ENCODE peak calls at places on chromosomes 6 and 20, in seven cellular contexts. I is A549, O is heart right ventricle, V is AG04450, M is brain microvascular endothelial cell, U is left ventricle myocardium inferior, X is DND-41. H is an unnamed sample.

GRCh38 chr6:155221086-155221485 is 42.7 kb upstream of the CLDN20 start:
- DNase-seq in I (no peak), O (no peak), V (no peak), M (no peak), U (no peak), X (no peak), H (no peak)

GRCh38 chr6:66558189-66558588 is 851.2 kb upstream of the EYS start:
- DNase-seq in I (no peak), O (no peak), V (no peak), M (no peak), U (no peak), X (no peak), H (no peak)

GRCh38 chr6:6798430-6798829 is 209.9 kb downstream of the LY86 start:
- DNase-seq in I (no peak), O (no peak), V (no peak), M (no peak), U (no peak), X (no peak), H (no peak)

GRCh38 chr6:27176096-27176495 is 71.4 kb upstream of the PRSS16 start:
- DNase-seq in I (no peak), O (no peak), V (no peak), M (peak), U (no peak), X (no peak), H (no peak)

GRCh38 chr6:168414696-168415095 is 26.3 kb upstream of the SMOC2 start:
- DNase-seq in I (no peak), O (no peak), V (no peak), M (no peak), U (no peak), X (no peak), H (no peak)

GRCh38 chr6:52640916-52641315 is 30.0 kb upstream of the TMEM14A start:
- DNase-seq in I (no peak), O (no peak), V (no peak), M (no peak), U (no peak), X (no peak), H (no peak)

GRCh38 chr6:19691465-19692167 is 145.6 kb upstream of the ID4 start:
- DNase-seq in I (no peak), O (no peak), V (no peak), M (no peak), U (no peak), X (no peak), H (no peak)

GRCh38 chr20:15847415-15847814 is 725.8 kb downstream of the KIF16B start:
- DNase-seq in I (no peak), O (no peak), V (no peak), M (no peak), U (no peak), X (no peak), H (no peak)

GRCh38 chr6:57127763-57128162 is 37.8 kb downstream of the ZNF451 start:
- DNase-seq in I (no peak), O (no peak), V (no peak), M (no peak), U (no peak), X (no peak), H (no peak)

GRCh38 chr20:5181492-5181891 is 54.7 kb downstream of the CDS2 start:
- DNase-seq in I (no peak), O (no peak), V (no peak), M (no peak), U (no peak), X (no peak), H (no peak)

GRCh38 chr6:163837681-163838431 is 423.3 kb downstream of the QKI start:
- DNase-seq in I (no peak), O (peak), V (no peak), M (no peak), U (peak), X (no peak), H (no peak)

GRCh38 chr6:156878688-156879087 is 101.5 kb downstream of the ARID1B start:
- DNase-seq in I (no peak), O (no peak), V (no peak), M (no peak), U (no peak), X (no peak), H (no peak)

GRCh38 chr6:45422541-45423110 is 44.9 kb upstream of the SUPT3H start:
- DNase-seq in I (no peak), O (peak), V (no peak), M (peak), U (peak), X (peak), H (no peak)

GRCh38 chr6:125746731-125747588 is 2.5 kb upstream of the HEY2 start:
- DNase-seq in I (no peak), O (peak), V (no peak), M (peak), U (peak), X (peak), H (peak)

GRCh38 chr6:23027281-23027680 is 457.9 kb downstream of the HDGFL1 start:
- DNase-seq in I (no peak), O (no peak), V (no peak), M (no peak), U (no peak), X (no peak), H (peak)

GRCh38 chr6:39558079-39558478 is 167.1 kb downstream of the KIF6 start:
- DNase-seq in I (no peak), O (no peak), V (no peak), M (no peak), U (no peak), X (no peak), H (no peak)

GRCh38 chr6:150403458-150404245 is 34.8 kb downstream of the IYD start:
- DNase-seq in I (no peak), O (peak), V (no peak), M (peak), U (no peak), X (no peak), H (peak)

GRCh38 chr6:167970236-167970635 is 27.2 kb upstream of the KIF25 start:
- DNase-seq in I (no peak), O (peak), V (no peak), M (no peak), U (no peak), X (no peak), H (no peak)

GRCh38 chr6:12060780-12061619 is 48.9 kb downstream of the HIVEP1 start:
- DNase-seq in I (peak), O (peak), V (no peak), M (peak), U (peak), X (no peak), H (peak)

GRCh38 chr6:1136856-1137255 is 175.0 kb upstream of the FOXQ1 start:
- DNase-seq in I (no peak), O (no peak), V (no peak), M (no peak), U (no peak), X (no peak), H (no peak)
- TF ChIP-seq CTCF in I (no peak), O (no peak), V (no peak), M (no peak), U (no peak), X (no peak), H (no peak)

DNA sequence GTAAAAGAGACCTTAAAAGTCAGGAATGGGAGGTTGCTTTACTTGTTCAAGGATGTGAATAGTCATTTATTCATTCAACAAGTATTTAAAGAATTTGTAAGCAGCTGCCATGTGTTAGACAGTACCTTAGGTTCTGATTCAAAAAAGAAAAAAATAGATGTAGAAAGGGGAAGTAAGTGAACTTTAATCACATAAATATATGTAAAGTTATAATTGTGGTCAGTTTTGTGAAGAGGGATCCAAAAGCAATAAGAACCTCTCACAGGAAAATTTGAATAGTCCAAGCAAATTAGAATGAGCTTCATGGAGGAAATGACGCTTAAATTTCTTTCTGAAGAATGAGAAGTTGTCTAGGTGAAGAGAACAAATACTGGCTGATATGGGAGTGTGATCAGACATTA is 596.1 kb upstream of the CITED2 start:
- DNase-seq in I (no peak), O (no peak), V (no peak), M (no peak), U (no peak), X (no peak), H (peak)
- H3K27ac ChIP-seq in I (no peak), O (no peak), V (no peak), M (no peak), U (no peak), X (no peak), H (no peak)

GRCh38 chr20:52035977-52036376 is 155.6 kb downstream of the ZFP64 start:
- DNase-seq in I (no peak), O (no peak), V (no peak), M (no peak), U (peak), X (no peak), H (no peak)
- TF ChIP-seq CTCF in I (no peak), O (no peak), V (no peak), M (no peak), U (no peak), X (no peak), H (no peak)

GRCh38 chr20:25021336-25021735 is 28.8 kb upstream of the APMAP start:
- DNase-seq in I (no peak), O (no peak), V (no peak), M (no peak), U (no peak), X (no peak), H (no peak)
- H3K27ac ChIP-seq in I (no peak), O (no peak), V (no peak), M (no peak), U (peak), X (no peak), H (no peak)

DNA sequence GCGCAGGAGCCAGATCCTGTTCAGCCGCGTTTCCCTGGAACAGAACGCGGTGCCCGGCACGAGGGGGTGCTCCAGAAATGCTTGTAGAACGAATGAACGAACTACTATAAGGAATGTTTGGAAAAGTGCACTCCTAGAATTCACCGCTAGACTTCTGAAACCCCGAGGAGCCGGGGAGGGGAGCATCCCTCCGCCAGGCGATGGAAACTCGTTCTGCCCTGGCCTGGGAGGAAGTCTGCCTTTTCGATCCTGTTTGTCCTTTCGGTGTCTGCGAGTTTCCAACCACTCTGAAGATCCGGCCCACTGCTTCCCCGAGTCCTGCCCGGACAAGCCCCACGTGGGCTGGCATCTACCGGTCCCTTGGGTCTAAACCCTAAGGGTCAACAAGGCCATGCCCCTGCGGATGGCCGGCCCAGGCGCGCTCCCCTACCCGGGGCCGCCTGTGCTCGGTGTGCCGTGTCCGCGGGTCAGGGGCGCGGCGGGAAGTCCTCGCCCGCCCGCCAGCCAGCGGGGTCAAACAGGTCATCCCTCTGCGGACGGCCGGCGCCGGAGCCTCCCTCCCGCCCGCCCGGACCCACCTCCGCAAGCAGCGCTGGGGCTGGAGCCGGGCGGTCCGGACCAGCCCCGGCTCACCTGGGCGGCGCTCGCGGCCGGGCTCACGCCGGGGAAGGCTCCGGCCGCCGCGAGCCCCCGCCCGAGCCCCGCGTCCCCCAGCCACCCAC is 521 bp downstream of the SULF2 start:
- DNase-seq in I (peak), O (peak), V (no peak), M (no peak), U (peak), X (no peak), H (peak)
- TF ChIP-seq CTCF in I (no peak), O (no peak), V (peak), M (peak), U (peak), X (no peak), H (peak)

DNA sequence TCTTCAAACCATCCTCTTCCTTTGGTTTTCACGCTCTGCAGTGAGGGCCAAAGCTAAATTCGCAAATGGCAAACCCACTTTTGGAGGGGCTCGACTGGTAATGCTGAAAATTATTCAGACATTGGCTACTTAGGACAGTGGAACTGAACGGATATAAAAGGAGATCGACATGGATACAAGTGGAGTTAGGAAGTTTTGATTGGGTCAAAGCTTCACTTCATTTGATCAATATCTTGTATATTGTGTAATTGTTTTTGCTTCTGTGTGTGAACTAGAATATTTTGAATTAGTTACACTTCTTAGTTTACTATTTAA is 1.2 kb downstream of the FAM8A1 start:
- DNase-seq in I (no peak), O (no peak), V (no peak), M (no peak), U (no peak), X (no peak), H (no peak)
- H3K27ac ChIP-seq in I (peak), O (no peak), V (no peak), M (no peak), U (peak), X (no peak), H (no peak)

GRCh38 chr6:83309344-83309743 is 116.2 kb downstream of the RWDD2A start:
- DNase-seq in I (no peak), O (no peak), V (no peak), M (no peak), U (no peak), X (no peak), H (peak)

GRCh38 chr6:83310046-83310445 is 116.9 kb downstream of the RWDD2A start:
- DNase-seq in I (no peak), O (no peak), V (no peak), M (no peak), U (no peak), X (no peak), H (no peak)

GRCh38 chr6:83307849-83308248 is 114.7 kb downstream of the RWDD2A start:
- DNase-seq in I (no peak), O (no peak), V (no peak), M (no peak), U (no peak), X (no peak), H (no peak)

GRCh38 chr6:83311231-83311630 is 118.1 kb downstream of the RWDD2A start:
- DNase-seq in I (no peak), O (no peak), V (no peak), M (no peak), U (no peak), X (no peak), H (peak)

GRCh38 chr6:83308833-83309232 is 115.7 kb downstream of the RWDD2A start:
- DNase-seq in I (no peak), O (no peak), V (no peak), M (no peak), U (no peak), X (no peak), H (no peak)
- TF ChIP-seq CTCF in I (no peak), O (no peak), V (no peak), M (no peak), U (no peak), X (no peak), H (no peak)

DNA sequence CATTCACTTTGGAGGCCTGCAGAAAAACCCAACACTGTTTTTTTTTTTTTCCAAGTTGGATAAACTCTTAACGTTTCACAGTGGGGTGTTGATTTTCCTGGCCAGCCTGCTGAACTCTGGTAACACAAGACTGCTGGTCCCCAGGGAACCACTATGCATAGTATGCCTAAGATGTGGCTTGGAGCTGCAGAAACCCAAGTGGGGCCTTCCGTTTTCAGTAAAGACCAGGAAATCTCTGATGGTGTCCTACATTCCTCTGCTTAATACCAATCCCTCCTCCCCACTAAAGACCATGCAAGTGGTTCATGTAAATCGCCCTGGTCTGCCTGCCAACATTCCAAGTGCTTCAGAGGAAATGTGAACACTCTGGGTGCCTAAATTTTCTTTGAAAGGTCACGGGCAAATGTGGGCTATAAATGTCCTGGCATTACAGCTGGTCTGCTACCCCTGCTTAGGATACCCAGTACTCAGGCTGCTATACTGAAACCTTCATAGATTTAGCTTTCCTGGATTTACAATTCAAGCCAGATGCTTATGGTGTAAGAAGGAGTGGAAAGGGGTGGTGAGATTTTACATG is 615.4 kb downstream of the MAFB start:
- DNase-seq in I (no peak), O (no peak), V (no peak), M (peak), U (no peak), X (no peak), H (no peak)
- H3K27ac ChIP-seq in I (no peak), O (no peak), V (no peak), M (no peak), U (no peak), X (no peak), H (no peak)